ENCODE peak calls at places on chromosomes 5 and 9, in six cellular contexts. I is psoas muscle; B is adrenal gland; Z is prostate gland; E is aorta; J is CD4-positive, CD25-positive, alpha-beta regulatory T cell. F is an unnamed sample. For H3K36me3 and H3K4me1, the result is how much of the 10 kb centered on the place peaks cover.

GRCh38 chr5:102099766-102100331 is 196.2 kb downstream of the SLCO4C1 start:
- DNase-seq in E (no peak), I (no peak), Z (no peak), J (no peak), B (no peak), F (no peak)

GRCh38 chr9:105883847-105884246 is 189.5 kb downstream of the TMEM38B start:
- DNase-seq in I (no peak), E (no peak), B (no peak), J (no peak), Z (no peak), F (no peak)

GRCh38 chr5:27494845-27495244 is 456.5 kb upstream of the CDH9 start:
- DNase-seq in B (no peak), J (no peak), Z (no peak), I (no peak), E (no peak), F (no peak)

GRCh38 chr9:123250504-123250903 is 17.9 kb downstream of the STRBP start:
- DNase-seq in J (no peak), B (no peak), E (no peak), I (no peak), Z (no peak), F (no peak)

GRCh38 chr5:140182075-140182709 is 7.2 kb downstream of the CYSTM1 start:
- DNase-seq in I (no peak), E (no peak), J (no peak), B (no peak), Z (peak), F (no peak)

GRCh38 chr5:113123563-113123962 is 147.0 kb downstream of the DCP2 start:
- DNase-seq in Z (no peak), E (no peak), B (no peak), I (no peak), J (no peak), F (no peak)

GRCh38 chr9:90808890-90809685 is 7.5 kb downstream of the SYK start:
- DNase-seq in B (peak), I (no peak), E (peak), J (no peak), Z (no peak), F (no peak)

GRCh38 chr5:141692919-141693848 is 11.2 kb upstream of the ARAP3 start:
- DNase-seq in J (peak), Z (no peak), B (no peak), E (no peak), I (no peak), F (peak)

GRCh38 chr9:34866614-34867013 is 91.5 kb upstream of the PHF24 start:
- DNase-seq in J (no peak), Z (no peak), E (no peak), I (no peak), B (no peak), F (no peak)

GRCh38 chr9:95284152-95284551 is 33.4 kb downstream of the FANCC start:
- DNase-seq in E (no peak), I (no peak), J (no peak), Z (no peak), B (no peak), F (no peak)

DNA sequence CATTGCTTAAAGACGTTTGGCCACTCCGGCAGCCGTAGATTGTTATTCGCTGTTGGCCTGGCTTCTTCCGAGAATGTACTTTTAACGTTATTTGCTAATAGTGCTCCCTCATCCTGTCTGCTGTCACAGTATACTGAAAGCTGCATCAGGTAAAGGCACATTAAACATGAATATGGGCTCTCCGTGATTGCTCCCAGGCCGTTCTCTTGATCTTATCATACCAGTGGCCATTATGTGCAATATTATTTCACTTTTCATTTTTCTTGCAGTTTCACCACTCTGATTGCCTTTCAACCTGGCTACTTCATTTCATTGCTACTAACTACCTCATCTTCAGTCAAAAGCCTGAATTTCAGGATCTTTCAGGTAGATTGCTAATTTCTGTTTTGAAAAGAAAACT is 34.0 kb downstream of the GLRX start:
- DNase-seq in B (no peak), I (no peak), E (no peak), J (no peak), Z (no peak), F (no peak)
- H3K36me3 ChIP-seq in B (under half), I (half or more), E (under half), J (under half), Z (under half), F (under half)

DNA sequence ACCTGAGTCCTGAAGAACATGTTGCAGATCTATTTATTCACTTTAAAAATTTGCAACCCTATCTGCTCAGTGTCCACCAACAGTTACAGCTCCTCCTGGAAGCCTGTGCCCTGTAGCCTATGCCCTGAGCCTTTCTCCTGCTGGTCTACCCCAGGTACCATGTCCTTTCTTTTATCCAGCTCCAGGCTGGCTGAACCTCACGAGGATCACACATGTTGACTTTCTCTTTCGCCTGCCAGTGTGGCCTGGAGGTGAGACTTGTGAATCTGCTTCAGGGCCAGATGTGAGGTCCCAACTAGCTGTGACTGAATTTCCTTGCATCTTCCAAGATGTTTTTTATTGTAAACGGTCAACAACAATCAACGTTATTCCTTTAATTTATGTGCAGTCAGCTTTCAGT is 70.7 kb downstream of the GDNF start:
- DNase-seq in Z (no peak), I (no peak), J (no peak), E (no peak), B (no peak), F (no peak)
- H3K27ac ChIP-seq in Z (no peak), I (no peak), J (no peak), E (no peak), B (no peak), F (no peak)

GRCh38 chr5:180799902-180800801 is 2.5 kb downstream of the MGAT1 start:
- DNase-seq in B (no peak), I (no peak), E (no peak), J (no peak), Z (no peak), F (peak)

GRCh38 chr5:180801596-180802324 is 846 bp downstream of the MGAT1 start:
- DNase-seq in I (no peak), J (no peak), Z (peak), E (no peak), B (peak), F (no peak)

GRCh38 chr5:180798193-180798592 is 4.4 kb downstream of the MGAT1 start:
- DNase-seq in E (no peak), I (no peak), J (no peak), Z (no peak), B (no peak), F (no peak)

GRCh38 chr5:180797256-180798192 is 5.1 kb downstream of the MGAT1 start:
- DNase-seq in J (no peak), E (no peak), B (no peak), I (no peak), Z (no peak), F (no peak)

DNA sequence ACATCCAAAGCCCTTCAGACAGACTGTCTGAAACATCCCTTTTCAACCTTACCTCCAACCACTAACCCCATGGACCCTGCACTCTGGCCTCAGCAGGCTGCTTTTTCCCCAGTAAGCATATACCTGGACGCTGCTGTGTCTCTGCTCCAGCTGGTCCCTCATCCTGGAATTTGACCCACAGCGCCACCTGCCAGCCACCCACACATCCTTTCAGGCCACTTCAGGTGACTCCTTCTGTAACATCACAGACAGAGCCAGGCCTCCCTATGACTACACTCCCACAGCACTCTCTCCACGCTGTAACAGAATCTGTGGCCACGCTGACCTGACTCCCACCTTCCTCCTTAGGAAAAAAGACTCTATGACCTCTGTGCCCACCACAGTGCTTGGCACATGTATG is 3.4 kb downstream of the MGAT1 start:
- DNase-seq in I (no peak), B (no peak), Z (no peak), E (no peak), J (no peak), F (no peak)
- H3K4me1 ChIP-seq in I (half or more), B (half or more), Z (under half), E (under half), J (half or more), F (half or more)

DNA sequence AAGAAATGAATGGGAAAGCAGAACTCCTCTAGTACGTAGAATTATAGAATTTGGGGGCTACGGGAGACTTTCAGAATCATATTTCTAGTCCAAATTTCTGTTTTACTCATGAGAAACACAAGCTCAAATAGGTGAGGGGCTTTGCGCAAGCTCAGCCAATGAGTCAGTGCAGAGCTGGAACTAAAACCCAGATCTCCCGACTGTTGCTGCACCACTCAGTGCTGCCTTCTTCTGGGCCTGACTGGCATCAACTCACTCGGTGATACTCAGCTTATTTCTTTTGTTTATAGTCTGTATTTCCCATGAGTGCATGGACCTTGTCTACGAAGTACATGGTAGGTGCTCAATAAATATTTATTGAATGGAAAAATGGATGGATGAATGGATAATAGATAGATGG is 280.2 kb downstream of the CDK5RAP2 start:
- DNase-seq in I (no peak), J (no peak), B (no peak), E (no peak), Z (no peak), F (no peak)
- H3K36me3 ChIP-seq in I (under half), J (under half), B (under half), E (under half), Z (under half), F (under half)

GRCh38 chr5:159102294-159102934 is 2.7 kb upstream of the EBF1 start:
- DNase-seq in Z (no peak), E (no peak), I (no peak), J (no peak), B (no peak), F (no peak)
- H3K27ac ChIP-seq in Z (no peak), E (peak), I (no peak), J (no peak), B (no peak), F (no peak)

GRCh38 chr5:157189223-157189622 is 8.6 kb downstream of the ITK start:
- DNase-seq in E (no peak), B (no peak), Z (no peak), I (no peak), J (no peak), F (no peak)

GRCh38 chr5:157197088-157197487 is 16.4 kb downstream of the ITK start:
- DNase-seq in B (no peak), I (no peak), E (no peak), Z (no peak), J (peak), F (no peak)

GRCh38 chr5:157198277-157199058 is 17.8 kb downstream of the ITK start:
- DNase-seq in E (no peak), Z (no peak), B (no peak), J (peak), I (no peak), F (peak)

GRCh38 chr5:157196045-157196444 is 15.4 kb downstream of the ITK start:
- DNase-seq in E (no peak), I (no peak), Z (no peak), B (no peak), J (peak), F (no peak)

GRCh38 chr5:157193699-157194424 is 13.2 kb downstream of the ITK start:
- DNase-seq in I (no peak), E (no peak), J (peak), B (no peak), Z (no peak), F (no peak)
- H3K4me1 ChIP-seq in I (under half), E (under half), J (half or more), B (under half), Z (under half), F (half or more)

DNA sequence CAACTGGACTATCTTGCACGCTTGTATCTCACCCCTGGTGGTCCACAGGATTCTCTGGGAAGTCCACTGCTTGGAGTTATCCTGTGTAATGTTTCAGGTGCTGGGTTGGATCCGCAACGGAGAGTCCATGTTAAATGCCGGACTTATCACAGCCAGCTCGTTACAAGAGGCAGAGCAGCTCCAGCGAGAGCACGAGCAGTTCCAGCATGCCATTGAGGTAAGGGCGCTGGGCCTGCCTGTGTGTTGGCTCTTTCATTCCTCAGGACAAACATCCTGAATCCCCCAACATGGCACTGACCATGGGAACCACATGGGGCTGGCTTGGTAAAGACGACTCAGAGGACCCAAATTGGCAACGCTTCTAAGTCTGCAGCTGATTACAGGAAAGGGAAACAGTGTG is 214.8 kb upstream of the OTULINL start:
- DNase-seq in B (no peak), J (no peak), Z (no peak), I (no peak), E (no peak), F (no peak)
- H3K36me3 ChIP-seq in B (under half), J (under half), Z (under half), I (half or more), E (under half), F (under half)